ENCODE peak calls at places on chromosome 7, in four cellular contexts. M is stimulated activated CD4-positive, alpha-beta T cell treated with anti-CD3 and anti-CD28 coated beads, Interleukin-1b, Interleukin-23, amount 100 ng/mL, for 24 hours; V is AG10803; N is bronchial epithelial cell. A is an unnamed sample.

GRCh38 chr7:30469303-30469702 is 9.3 kb downstream of the NOD1 start:
- DNase-seq in M (no peak), V (peak; percentile 100), N (peak; percentile 99), A (peak; percentile 97)

GRCh38 chr7:108324053-108325038 is 131.9 kb downstream of the NRCAM start:
- DNase-seq in V (no peak), N (no peak), M (no peak), A (no peak)

GRCh38 chr7:1733206-1733907 is 63.3 kb downstream of the ELFN1 start:
- DNase-seq in M (no peak), V (no peak), N (no peak), A (no peak)

GRCh38 chr7:9124320-9124719 is 690.9 kb downstream of the NXPH1 start:
- DNase-seq in M (no peak), V (no peak), N (no peak), A (no peak)

GRCh38 chr7:85324145-85324799 is 137.4 kb upstream of the SEMA3D start:
- DNase-seq in N (peak; percentile 12), V (no peak), M (no peak), A (no peak)

GRCh38 chr7:7099584-7100014 is 82.7 kb upstream of the C1GALT1 start:
- DNase-seq in M (no peak), V (peak; percentile 92), N (peak; percentile 93), A (peak; percentile 92)

GRCh38 chr7:149319376-149319775 is 57.4 kb downstream of the ZNF783 start:
- DNase-seq in V (no peak), N (no peak), M (no peak), A (no peak)

GRCh38 chr7:140263277-140263676 is 86.5 kb upstream of the KDM7A start:
- DNase-seq in N (peak; percentile 5), M (no peak), V (no peak), A (no peak)

GRCh38 chr7:44388089-44388970 is 62.9 kb upstream of the CAMK2B start:
- DNase-seq in V (no peak), N (no peak), M (no peak), A (no peak)

GRCh38 chr7:151371266-151371665 is 29.7 kb downstream of the NUB1 start:
- DNase-seq in N (no peak), V (no peak), M (no peak), A (no peak)

GRCh38 chr7:1402110-1402790 is 57.0 kb downstream of the MICALL2 start:
- DNase-seq in M (no peak), V (no peak), N (no peak), A (no peak)

GRCh38 chr7:130758429-130759056 is 24.5 kb upstream of the KLF14 start:
- DNase-seq in M (no peak), N (peak; percentile 61), V (peak; percentile 70), A (peak; percentile 34)

GRCh38 chr7:36283711-36284130 is 105.9 kb upstream of the ANLN start:
- DNase-seq in M (no peak), V (no peak), N (no peak), A (no peak)

GRCh38 chr7:20440472-20441105 is 109.9 kb downstream of the ITGB8 start:
- DNase-seq in M (no peak), N (peak; percentile 38), V (peak; percentile 21), A (no peak)

GRCh38 chr7:41319601-41320000 is 383.3 kb downstream of the INHBA start:
- DNase-seq in V (peak; percentile 66), N (no peak), M (no peak), A (peak; percentile 28)

GRCh38 chr7:98662289-98662688 is 45.2 kb downstream of the NPTX2 start:
- DNase-seq in M (no peak), N (no peak), V (no peak), A (no peak)

GRCh38 chr7:27031289-27032172 is 64.3 kb downstream of the HOXA1 start:
- DNase-seq in M (no peak), N (peak; percentile 56), V (peak; percentile 62), A (peak; percentile 70)

GRCh38 chr7:1715671-1716074 is 45.6 kb downstream of the ELFN1 start:
- DNase-seq in N (no peak), M (no peak), V (no peak), A (no peak)

GRCh38 chr7:92295391-92295790 is 49.6 kb downstream of the ANKIB1 start:
- DNase-seq in N (no peak), M (no peak), V (no peak), A (no peak)

GRCh38 chr7:129550673-129551360 is 48.5 kb downstream of the SMKR1 start:
- DNase-seq in V (peak; percentile 49), N (no peak), M (no peak), A (peak; percentile 60)

GRCh38 chr7:11527707-11528106 is 304.3 kb downstream of the THSD7A start:
- DNase-seq in M (no peak), N (no peak), V (no peak), A (no peak)

GRCh38 chr7:24764972-24765744 is 7.9 kb upstream of the GSDME start:
- DNase-seq in M (no peak), V (peak; percentile 31), N (no peak), A (no peak)

GRCh38 chr7:48875300-48875916 is 48.9 kb upstream of the CDC14C start:
- DNase-seq in V (peak; percentile 31), M (no peak), N (peak; percentile 52), A (peak; percentile 6)

GRCh38 chr7:6505685-6506559 is 45.3 kb downstream of the GRID2IP start:
- DNase-seq in M (no peak), N (no peak), V (no peak), A (no peak)

GRCh38 chr7:79880312-79880711 is 254.3 kb upstream of the GNAI1 start:
- DNase-seq in N (no peak), M (no peak), V (no peak), A (no peak)

GRCh38 chr7:16367115-16367514 is 54.2 kb downstream of the CRPPA start:
- DNase-seq in V (no peak), M (no peak), N (no peak), A (no peak)

A was measured in HFFc6.